ENCODE peak calls at places on chromosomes 7 and 10, in four cellular contexts. G, H, D and M are unnamed samples.

GRCh38 chr10:88150338-88150737 is 286.9 kb downstream of the PTEN start:
- DNase-seq in G (no peak), H (no peak), D (no peak), M (no peak)

GRCh38 chr7:152435384-152436278 is at the start of gene KMT2C:
- DNase-seq in G (peak; percentile 37), H (peak; percentile 35), D (peak; percentile 68), M (peak; percentile 42)

GRCh38 chr7:151755131-151755787 is 121.7 kb downstream of the PRKAG2 start:
- DNase-seq in G (no peak), H (no peak), D (peak; percentile 37), M (no peak)

GRCh38 chr7:151694441-151694827 is 174.7 kb upstream of the RHEB start:
- DNase-seq in G (no peak), H (no peak), D (no peak), M (no peak)

GRCh38 chr7:136050462-136050847 is 73.3 kb upstream of the MTPN start:
- DNase-seq in G (no peak), H (no peak), D (no peak), M (no peak)

GRCh38 chr7:52992479-52993195 is 42.8 kb upstream of the POM121L12 start:
- DNase-seq in G (no peak), H (no peak), D (no peak), M (no peak)

GRCh38 chr10:34104829-34105572 is 710.1 kb downstream of the PARD3 start:
- DNase-seq in G (no peak), H (no peak), D (no peak), M (no peak)

GRCh38 chr10:21134645-21135395 is 237.7 kb upstream of the NEBL start:
- DNase-seq in G (no peak), H (no peak), D (no peak), M (no peak)

GRCh38 chr7:149500201-149500600 is 2.6 kb upstream of the ZNF746 start:
- DNase-seq in G (no peak), H (no peak), D (no peak), M (no peak)

GRCh38 chr7:149496642-149497391 is 792 bp downstream of the ZNF746 start:
- DNase-seq in G (peak; percentile 47), H (no peak), D (peak; percentile 58), M (no peak)

GRCh38 chr7:149495785-149496641 is 1.6 kb downstream of the ZNF746 start:
- DNase-seq in G (no peak), H (no peak), D (peak; percentile 62), M (no peak)

GRCh38 chr7:149494738-149495368 is 2.8 kb downstream of the ZNF746 start:
- DNase-seq in G (no peak), H (no peak), D (no peak), M (no peak)

GRCh38 chr7:149497467-149498261 is at the start of gene ZNF746:
- DNase-seq in G (peak; percentile 97), H (peak; percentile 88), D (peak; percentile 85), M (peak; percentile 55)
- TF ChIP-seq POLR2A in G (no peak), H (peak; percentile 61), D (no peak), M (no peak)

DNA sequence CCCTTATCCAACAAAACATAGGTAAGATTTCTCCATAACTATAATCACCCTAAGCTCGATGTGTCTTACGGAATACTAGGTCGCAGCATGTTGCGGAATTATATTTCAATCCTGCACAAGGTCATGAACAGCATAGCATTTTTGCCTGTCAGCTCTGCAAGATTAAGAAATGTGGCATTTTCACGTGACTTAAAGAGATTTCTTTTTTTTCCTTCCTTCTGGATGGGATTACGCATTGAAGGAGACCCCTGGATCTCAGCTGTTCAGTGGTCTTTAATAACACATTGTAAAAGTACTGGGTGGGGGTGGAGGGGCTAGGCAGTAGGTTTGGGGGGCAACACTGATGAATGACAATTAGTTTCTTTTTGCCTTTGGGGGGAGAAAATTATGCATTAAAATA is 106.7 kb downstream of the CUBN start:
- DNase-seq in G (no peak), H (no peak), D (no peak), M (no peak)
- TF ChIP-seq POLR2AphosphoS5 in G (no peak), H (no peak), D (no peak), M (no peak)

GRCh38 chr7:37920619-37921339 is at the start of gene EPDR1:
- DNase-seq in G (no peak), H (no peak), D (peak; percentile 75), M (no peak)
- TF ChIP-seq POLR2A in G (no peak), H (no peak), D (peak; percentile 75), M (no peak)

GRCh38 chr7:15686209-15686956 is at the start of gene MEOX2:
- DNase-seq in G (no peak), H (no peak), D (peak; percentile 44), M (no peak)
- TF ChIP-seq POLR2AphosphoS5 in G (no peak), H (no peak), D (peak; percentile 62), M (peak; percentile 81)

GRCh38 chr7:98283127-98283886 is 1.8 kb downstream of the BRI3 start:
- DNase-seq in G (no peak), H (no peak), D (peak; percentile 63), M (no peak)
- TF ChIP-seq POLR2A in G (no peak), H (no peak), D (peak; percentile 68), M (no peak)

DNA sequence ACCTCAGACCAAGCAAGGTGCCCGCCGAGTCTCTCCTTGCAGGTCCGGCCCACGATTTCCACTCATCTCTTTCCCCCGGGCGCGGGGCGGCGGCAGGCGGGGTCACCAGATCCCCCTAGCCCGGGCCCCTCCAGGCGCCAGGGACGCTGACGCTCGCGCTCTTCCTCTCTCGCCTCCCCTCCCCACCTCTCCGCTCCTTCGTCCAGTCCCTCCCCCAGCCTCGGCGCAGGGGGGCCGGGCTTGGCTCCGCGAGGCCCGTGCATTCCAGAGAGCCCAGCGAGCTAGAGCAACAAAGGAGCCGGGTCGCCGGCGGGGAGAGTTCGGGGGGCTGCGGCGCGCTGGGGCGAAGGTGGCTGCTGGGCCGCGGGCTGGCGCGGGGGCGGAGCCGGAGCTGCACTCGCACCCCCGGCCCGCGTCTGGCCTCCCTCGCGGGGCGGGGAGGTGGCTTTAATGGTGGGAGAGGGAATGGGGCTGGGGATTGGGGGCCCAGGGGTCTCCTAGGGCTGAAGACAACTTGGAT is at the start of gene SMO:
- DNase-seq in G (peak; percentile 56), H (peak; percentile 58), D (peak; percentile 45), M (no peak)
- TF ChIP-seq POLR2AphosphoS5 in G (no peak), H (no peak), D (no peak), M (no peak)

DNA sequence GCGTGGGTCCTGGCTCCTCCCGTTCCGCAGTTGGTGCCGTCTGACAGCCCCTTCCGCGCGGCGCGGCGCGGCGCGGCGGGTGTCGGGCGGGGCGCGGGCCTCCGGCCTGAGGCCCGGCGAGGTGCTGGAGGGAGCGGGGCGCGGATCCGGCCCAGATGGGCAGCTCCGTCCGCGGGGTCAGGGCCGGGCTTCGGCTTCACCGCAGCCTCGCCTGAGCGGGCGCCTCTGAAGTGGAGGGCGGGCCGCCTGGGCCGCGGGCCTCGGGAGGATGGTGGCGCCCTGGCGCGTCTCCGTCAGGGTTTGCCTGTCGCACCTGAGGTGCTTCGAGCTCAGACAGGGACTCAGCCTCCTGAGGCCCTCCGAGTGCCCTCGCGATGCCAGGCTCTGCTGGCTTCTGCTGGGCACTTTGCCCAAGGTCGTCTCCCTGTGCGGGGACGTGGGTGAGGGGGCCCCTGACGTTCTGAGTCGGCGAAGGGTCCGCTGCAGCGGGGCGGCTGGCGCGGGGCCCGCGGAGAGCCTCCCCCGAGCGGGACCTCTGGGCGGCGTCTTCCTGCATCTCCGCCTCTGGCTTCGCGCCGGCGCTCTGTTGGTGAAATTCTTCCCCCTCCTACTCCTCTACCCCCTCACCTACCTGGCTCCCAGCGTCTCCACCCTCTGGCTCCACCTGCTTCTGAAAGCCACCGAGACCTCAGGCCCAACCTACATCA is 471 bp downstream of the ADCK2 start:
- DNase-seq in G (peak; percentile 59), H (peak; percentile 65), D (peak; percentile 83), M (peak; percentile 57)
- TF ChIP-seq POLR2A in G (no peak), H (no peak), D (peak; percentile 91), M (no peak)

GRCh38 chr7:868189-868486 is 8.2 kb upstream of the GET4 start:
- DNase-seq in G (no peak), H (no peak), D (no peak), M (no peak)

GRCh38 chr7:865921-866320 is 10.4 kb upstream of the GET4 start:
- DNase-seq in G (no peak), H (no peak), D (no peak), M (no peak)

GRCh38 chr7:869348-869747 is 7.0 kb upstream of the GET4 start:
- DNase-seq in G (no peak), H (no peak), D (no peak), M (no peak)

GRCh38 chr7:867406-868188 is 8.8 kb upstream of the GET4 start:
- DNase-seq in G (no peak), H (no peak), D (peak; percentile 88), M (peak; percentile 79)

DNA sequence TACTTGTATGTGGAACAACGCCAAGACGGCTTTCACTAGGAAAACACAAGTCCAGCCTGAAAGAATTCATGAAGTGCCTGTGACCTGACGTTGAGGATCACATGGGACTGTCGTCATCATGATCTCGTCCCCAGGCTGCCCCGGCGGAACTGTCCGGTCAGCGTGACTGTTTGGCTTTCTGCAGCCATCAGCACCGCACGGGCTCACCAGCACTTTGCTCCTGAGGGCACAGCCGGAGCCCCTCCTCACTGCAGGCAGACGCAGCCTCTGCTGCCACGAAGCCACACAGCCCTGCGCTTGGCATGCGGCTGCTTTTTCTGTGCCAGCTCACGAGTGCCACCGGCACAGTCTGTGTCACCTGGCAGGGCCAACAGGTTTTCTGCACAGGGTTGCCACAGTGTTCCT is 9.4 kb upstream of the GET4 start:
- DNase-seq in G (no peak), H (no peak), D (peak; percentile 60), M (peak; percentile 90)
- TF ChIP-seq POLR2AphosphoS5 in G (no peak), H (no peak), D (no peak), M (peak; percentile 78)

GRCh38 chr7:155298834-155299538 is 1.3 kb downstream of the INSIG1 start:
- DNase-seq in G (peak; percentile 84), H (peak; percentile 89), D (peak; percentile 95), M (peak; percentile 93)
- TF ChIP-seq POLR2A in G (peak; percentile 32), H (peak; percentile 66), D (peak; percentile 72), M (peak; percentile 16)